ENCODE peak calls at places on chromosomes 13 and 19, in seven cellular contexts. E, M, K, D, I, A and B are unnamed samples.

GRCh38 chr19:5978606-5979552 is 939 bp upstream of the RANBP3 start:
- DNase-seq in E (no peak), M (no peak), K (no peak), D (no peak), I (no peak), A (no peak), B (no peak)

GRCh38 chr19:18677156-18677555 is 6.3 kb upstream of the CRTC1 start:
- DNase-seq in E (no peak), M (no peak), K (no peak), D (no peak), I (no peak), A (no peak), B (no peak)

GRCh38 chr19:54684537-54684936 is 21.8 kb downstream of the LILRB4 start:
- DNase-seq in E (no peak), M (no peak), K (peak), D (no peak), I (no peak), A (peak), B (no peak)

GRCh38 chr13:47594833-47595232 is 406.2 kb downstream of the SUCLA2 start:
- DNase-seq in E (peak), M (peak), K (peak), D (peak), I (peak), A (no peak), B (no peak)

GRCh38 chr13:66461021-66461420 is 769.1 kb downstream of the PCDH9 start:
- DNase-seq in E (no peak), M (peak), K (no peak), D (no peak), I (no peak), A (no peak), B (no peak)

GRCh38 chr13:73261739-73262216 is 203.0 kb downstream of the KLF5 start:
- DNase-seq in E (no peak), M (no peak), K (peak), D (no peak), I (no peak), A (peak), B (no peak)

GRCh38 chr19:23554548-23554947 is 132.5 kb downstream of the ZNF675 start:
- DNase-seq in E (no peak), M (no peak), K (no peak), D (no peak), I (no peak), A (peak), B (no peak)

GRCh38 chr19:34364462-34364829 is 550 bp upstream of the GPI start:
- DNase-seq in E (no peak), M (no peak), K (no peak), D (no peak), I (no peak), A (no peak), B (no peak)

GRCh38 chr19:4352701-4353121 is 9.3 kb downstream of the MPND start:
- DNase-seq in E (peak), M (peak), K (peak), D (peak), I (no peak), A (no peak), B (peak)

GRCh38 chr13:50576156-50576555 is 267.3 kb downstream of the DLEU7 start:
- DNase-seq in E (no peak), M (no peak), K (no peak), D (no peak), I (no peak), A (no peak), B (no peak)

GRCh38 chr19:5308471-5309437 is 31.9 kb downstream of the PTPRS start:
- DNase-seq in E (no peak), M (peak), K (peak), D (no peak), I (no peak), A (no peak), B (no peak)

GRCh38 chr13:28097503-28097902 is 2.9 kb downstream of the FLT3 start:
- DNase-seq in E (no peak), M (no peak), K (no peak), D (no peak), I (no peak), A (no peak), B (no peak)

GRCh38 chr19:51016798-51017683 is 2.5 kb downstream of the KLK10 start:
- DNase-seq in E (peak), M (peak), K (peak), D (peak), I (peak), A (no peak), B (peak)

GRCh38 chr19:3771033-3771905 is 759 bp downstream of the RAX2 start:
- DNase-seq in E (peak), M (no peak), K (peak), D (no peak), I (no peak), A (no peak), B (no peak)

GRCh38 chr19:17357724-17358123 is 19.4 kb downstream of the PLVAP start:
- DNase-seq in E (no peak), M (no peak), K (no peak), D (no peak), I (no peak), A (no peak), B (no peak)

GRCh38 chr13:39036212-39036611 is 1.7 kb downstream of the PROSER1 start:
- DNase-seq in E (no peak), M (peak), K (peak), D (peak), I (no peak), A (peak), B (no peak)

GRCh38 chr13:95362666-95363065 is 61.4 kb upstream of the ABCC4 start:
- DNase-seq in E (no peak), M (no peak), K (no peak), D (no peak), I (no peak), A (no peak), B (no peak)

GRCh38 chr13:46542833-46543232 is 10.1 kb upstream of the LRCH1 start:
- DNase-seq in E (no peak), M (no peak), K (no peak), D (no peak), I (no peak), A (no peak), B (no peak)

GRCh38 chr13:93635687-93636086 is 409.1 kb downstream of the GPC6 start:
- DNase-seq in E (no peak), M (peak), K (no peak), D (peak), I (no peak), A (no peak), B (no peak)

GRCh38 chr13:66076417-66076816 is 1153.7 kb downstream of the PCDH9 start:
- DNase-seq in E (no peak), M (peak), K (no peak), D (no peak), I (no peak), A (no peak), B (no peak)

GRCh38 chr13:49371943-49372636 is 71.8 kb downstream of the CAB39L start:
- DNase-seq in E (no peak), M (no peak), K (no peak), D (no peak), I (no peak), A (no peak), B (no peak)

GRCh38 chr13:98892821-98893220 is 85.0 kb downstream of the DOCK9 start:
- DNase-seq in E (no peak), M (no peak), K (no peak), D (no peak), I (no peak), A (no peak), B (no peak)

GRCh38 chr13:25846227-25846984 is 205.4 kb downstream of the SHISA2 start:
- DNase-seq in E (no peak), M (no peak), K (no peak), D (no peak), I (no peak), A (no peak), B (no peak)

DNA sequence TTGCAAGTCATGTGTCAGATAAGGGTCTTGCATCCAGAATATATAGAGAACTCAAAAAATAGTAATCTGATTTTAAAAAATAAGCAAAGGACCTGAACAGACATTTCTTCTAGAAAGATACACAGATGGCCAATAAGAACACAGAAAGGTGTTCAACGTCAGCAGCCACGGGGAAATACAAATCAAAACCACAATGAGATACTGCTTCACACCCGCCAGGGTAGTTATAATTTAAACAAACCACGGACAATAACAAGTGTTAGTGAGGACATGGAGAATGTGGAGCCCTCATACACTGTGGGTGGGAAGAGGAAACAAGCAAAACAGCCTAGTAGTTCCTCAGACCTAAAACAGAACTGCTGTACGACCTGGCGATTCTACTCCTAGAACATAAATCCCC is 26.6 kb upstream of the NAPA start:
- DNase-seq in E (no peak), M (no peak), K (no peak), D (peak), I (no peak), A (no peak), B (no peak)
- H3K18ac ChIP-seq in E (no peak), M (no peak), K (no peak), D (no peak), I (no peak), A (no peak), B (no peak)

GRCh38 chr13:29480893-29481525 is 114.5 kb downstream of the SLC7A1 start:
- DNase-seq in E (no peak), M (no peak), K (no peak), D (no peak), I (no peak), A (no peak), B (no peak)

GRCh38 chr13:29484236-29484635 is 111.3 kb downstream of the SLC7A1 start:
- DNase-seq in E (no peak), M (no peak), K (peak), D (no peak), I (no peak), A (no peak), B (no peak)

GRCh38 chr13:29481603-29482002 is 113.9 kb downstream of the SLC7A1 start:
- DNase-seq in E (no peak), M (no peak), K (no peak), D (no peak), I (no peak), A (no peak), B (no peak)

GRCh38 chr13:29483211-29483610 is 112.3 kb downstream of the SLC7A1 start:
- DNase-seq in E (no peak), M (no peak), K (no peak), D (no peak), I (no peak), A (no peak), B (no peak)

GRCh38 chr13:29482504-29482903 is 113.0 kb downstream of the SLC7A1 start:
- DNase-seq in E (no peak), M (no peak), K (peak), D (no peak), I (no peak), A (peak), B (no peak)
- H3K18ac ChIP-seq in E (no peak), M (no peak), K (no peak), D (no peak), I (no peak), A (no peak), B (no peak)

DNA sequence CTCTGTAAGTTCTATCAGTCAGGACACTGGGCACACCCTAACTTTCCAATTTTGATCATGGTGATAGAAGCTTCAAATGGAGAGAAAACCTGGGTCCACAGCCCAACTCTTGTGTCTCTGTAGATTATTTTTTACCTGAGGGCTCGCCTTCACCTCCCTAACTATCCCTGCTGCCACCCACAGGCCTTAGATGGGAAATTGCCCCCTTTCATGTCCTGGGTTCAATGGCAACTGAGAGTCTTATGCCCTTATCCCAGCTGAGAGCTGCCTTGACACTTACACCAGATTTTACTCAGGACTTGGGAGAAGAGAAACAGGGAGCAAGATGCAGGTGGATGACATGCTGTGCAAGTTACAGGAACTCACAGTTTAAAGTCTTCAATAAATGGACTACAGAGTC is 81.7 kb downstream of the RAP2A start:
- DNase-seq in E (no peak), M (no peak), K (no peak), D (no peak), I (no peak), A (no peak), B (no peak)
- H3K18ac ChIP-seq in E (no peak), M (no peak), K (no peak), D (no peak), I (no peak), A (no peak), B (no peak)

DNA sequence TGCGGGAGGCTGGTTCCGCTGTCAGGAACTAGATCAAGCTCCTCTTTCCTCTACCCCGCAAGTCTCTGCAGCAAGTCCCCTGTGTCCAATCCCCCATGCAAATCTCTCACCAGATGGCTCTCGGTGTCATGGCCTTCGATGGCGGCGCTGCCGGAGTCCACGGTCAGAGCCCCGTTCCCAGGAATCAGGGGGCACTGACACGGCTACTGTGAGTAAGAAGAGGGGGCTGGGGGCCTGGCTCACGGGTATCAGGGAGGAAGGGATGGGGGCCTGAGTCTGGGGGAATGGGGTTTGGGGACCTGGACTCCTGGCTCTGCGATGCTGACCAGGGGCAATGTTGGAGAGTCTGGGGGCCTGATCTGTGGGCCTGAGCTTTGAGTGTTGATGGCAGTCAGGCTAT is 4.0 kb downstream of the SCAF1 start:
- DNase-seq in E (no peak), M (no peak), K (no peak), D (no peak), I (no peak), A (no peak), B (no peak)
- H3K18ac ChIP-seq in E (no peak), M (no peak), K (no peak), D (no peak), I (no peak), A (no peak), B (no peak)

GRCh38 chr19:49591731-49592485 is 926 bp downstream of the PRR12 start:
- DNase-seq in E (peak), M (peak), K (peak), D (peak), I (no peak), A (peak), B (no peak)
- H3K18ac ChIP-seq in E (peak), M (peak), K (peak), D (peak), I (peak), A (peak), B (peak)

GRCh38 chr13:30313307-30313706 is 6.0 kb upstream of the KATNAL1 start:
- DNase-seq in E (no peak), M (no peak), K (no peak), D (no peak), I (no peak), A (no peak), B (no peak)
- H3K18ac ChIP-seq in E (no peak), M (no peak), K (no peak), D (no peak), I (no peak), A (no peak), B (no peak)

DNA sequence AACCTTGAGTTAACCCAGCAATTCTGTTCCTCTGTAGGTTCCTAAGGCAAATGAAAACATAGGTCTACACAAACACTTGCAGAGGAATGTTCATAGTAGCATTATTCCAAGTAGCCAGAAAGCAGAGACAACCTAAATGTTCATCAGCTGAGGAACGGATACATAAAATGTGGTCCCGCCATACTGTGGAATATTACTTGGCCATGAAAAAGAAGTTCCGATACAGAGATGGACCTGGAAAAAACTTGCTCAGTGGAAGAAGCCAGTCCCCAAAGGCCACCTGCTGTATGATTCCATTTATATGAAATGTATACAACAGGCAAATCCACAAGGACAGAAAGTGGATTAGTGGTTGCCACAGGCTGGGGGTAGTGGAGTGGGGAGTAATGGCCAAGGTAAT is 53.0 kb downstream of the ARHGEF18 start:
- DNase-seq in E (no peak), M (no peak), K (no peak), D (no peak), I (no peak), A (no peak), B (no peak)
- H3K18ac ChIP-seq in E (no peak), M (no peak), K (no peak), D (no peak), I (no peak), A (no peak), B (no peak)

GRCh38 chr13:75469087-75469486 is 12.9 kb downstream of the TBC1D4 start:
- DNase-seq in E (peak), M (no peak), K (peak), D (no peak), I (no peak), A (no peak), B (no peak)
- H3K18ac ChIP-seq in E (no peak), M (no peak), K (no peak), D (no peak), I (no peak), A (no peak), B (no peak)

GRCh38 chr13:30738526-30738925 is 3.2 kb downstream of the ALOX5AP start:
- DNase-seq in E (peak), M (no peak), K (no peak), D (no peak), I (no peak), A (peak), B (no peak)
- H3K18ac ChIP-seq in E (no peak), M (peak), K (no peak), D (peak), I (no peak), A (no peak), B (no peak)